ENCODE peak calls at places on chromosomes 16 and 17, in four cellular contexts. One of them, this sample, is unnamed.

GRCh38 chr16:8760021-8760420 is 37.4 kb downstream of the TMEM186 start:
- DNase-seq in tibial nerve: no peak
- DNase-seq in NB4: peak
- DNase-seq in Peyer's patch: no peak
- DNase-seq in this sample: no peak

GRCh38 chr17:44830359-44831269 is 527 bp upstream of the GJC1 start:
- DNase-seq in tibial nerve: no peak
- DNase-seq in NB4: no peak
- DNase-seq in Peyer's patch: no peak
- DNase-seq in this sample: peak

GRCh38 chr16:22815863-22816262 is 1.9 kb downstream of the HS3ST2 start:
- DNase-seq in tibial nerve: no peak
- DNase-seq in NB4: no peak
- DNase-seq in Peyer's patch: no peak
- DNase-seq in this sample: no peak

GRCh38 chr16:13378151-13378550 is 476.8 kb downstream of the SHISA9 start:
- DNase-seq in tibial nerve: no peak
- DNase-seq in NB4: no peak
- DNase-seq in Peyer's patch: no peak
- DNase-seq in this sample: no peak

GRCh38 chr17:79082311-79083190 is 7.9 kb downstream of the ENGASE start:
- DNase-seq in tibial nerve: peak
- DNase-seq in NB4: peak
- DNase-seq in Peyer's patch: no peak
- DNase-seq in this sample: peak

GRCh38 chr16:86243571-86244154 is 266.7 kb upstream of the FOXF1 start:
- DNase-seq in tibial nerve: no peak
- DNase-seq in NB4: no peak
- DNase-seq in Peyer's patch: peak
- DNase-seq in this sample: no peak

GRCh38 chr17:7894226-7894625 is 5.6 kb downstream of the CHD3 start:
- DNase-seq in tibial nerve: no peak
- DNase-seq in NB4: no peak
- DNase-seq in Peyer's patch: no peak
- DNase-seq in this sample: no peak

GRCh38 chr16:77374384-77374783 is 60.5 kb downstream of the ADAMTS18 start:
- DNase-seq in tibial nerve: no peak
- DNase-seq in NB4: no peak
- DNase-seq in Peyer's patch: no peak
- DNase-seq in this sample: no peak

DNA sequence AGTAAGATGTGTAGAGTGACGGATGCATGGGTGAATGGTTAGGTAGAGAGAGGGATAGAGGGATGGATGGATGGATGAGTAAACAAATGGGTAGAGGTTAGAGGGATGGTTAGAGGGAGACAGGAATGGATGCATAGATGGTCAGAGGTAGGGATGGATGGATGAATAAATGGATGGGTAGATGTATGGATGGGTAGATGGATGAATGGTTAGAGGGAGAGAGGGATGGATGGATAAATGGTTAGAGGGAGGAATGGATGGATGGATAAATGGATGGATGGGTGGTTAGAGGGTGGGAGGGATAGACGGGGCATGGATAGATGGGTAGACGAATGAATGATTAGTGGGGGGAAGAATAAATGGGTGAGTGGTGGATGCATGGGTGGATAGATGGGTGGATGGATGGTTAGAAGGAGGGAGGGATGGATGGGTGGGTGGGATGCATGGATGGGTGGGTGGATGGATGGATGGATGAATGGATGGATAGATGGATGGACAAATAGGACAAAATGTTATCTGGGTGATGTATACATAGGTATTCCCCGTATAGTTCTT is 29.2 kb upstream of the SNN start:
- DNase-seq in tibial nerve: no peak
- DNase-seq in NB4: no peak
- DNase-seq in Peyer's patch: no peak
- DNase-seq in this sample: no peak
- TF ChIP-seq CTCF in tibial nerve: no peak
- TF ChIP-seq CTCF in NB4: no peak
- TF ChIP-seq CTCF in Peyer's patch: no peak
- TF ChIP-seq CTCF in this sample: no peak

DNA sequence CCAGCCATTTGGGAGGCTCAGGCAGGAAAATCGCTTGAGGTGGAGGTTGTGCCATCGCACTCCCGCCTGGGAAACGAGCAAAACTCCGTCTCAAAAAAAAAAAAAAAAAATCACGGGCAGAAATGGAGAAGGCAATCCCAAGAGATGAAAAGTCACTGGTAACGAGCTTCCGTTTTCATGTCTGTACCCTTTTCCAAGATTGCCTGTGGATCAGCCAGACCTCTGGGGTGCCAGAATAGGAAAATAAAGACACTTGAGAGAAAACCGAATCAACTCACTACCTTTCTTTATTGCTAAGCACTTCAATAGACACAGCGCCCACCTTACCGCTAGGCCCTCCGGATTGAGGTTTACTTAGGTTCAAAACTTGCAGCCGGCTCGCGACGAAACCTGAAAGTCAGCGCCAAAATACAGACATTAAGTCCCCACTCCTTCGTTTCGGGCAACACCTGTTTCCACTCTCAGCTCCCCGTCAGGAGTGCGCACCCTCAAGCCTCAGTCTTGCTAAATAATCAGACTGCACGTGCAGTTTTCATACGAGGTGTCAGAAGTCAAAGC is 970 bp upstream of the TRAF7 start:
- DNase-seq in tibial nerve: no peak
- DNase-seq in NB4: no peak
- DNase-seq in Peyer's patch: peak
- DNase-seq in this sample: no peak
- H3K4me3 ChIP-seq in tibial nerve: peak
- H3K4me3 ChIP-seq in NB4: peak
- H3K4me3 ChIP-seq in Peyer's patch: peak
- H3K4me3 ChIP-seq in this sample: peak

DNA sequence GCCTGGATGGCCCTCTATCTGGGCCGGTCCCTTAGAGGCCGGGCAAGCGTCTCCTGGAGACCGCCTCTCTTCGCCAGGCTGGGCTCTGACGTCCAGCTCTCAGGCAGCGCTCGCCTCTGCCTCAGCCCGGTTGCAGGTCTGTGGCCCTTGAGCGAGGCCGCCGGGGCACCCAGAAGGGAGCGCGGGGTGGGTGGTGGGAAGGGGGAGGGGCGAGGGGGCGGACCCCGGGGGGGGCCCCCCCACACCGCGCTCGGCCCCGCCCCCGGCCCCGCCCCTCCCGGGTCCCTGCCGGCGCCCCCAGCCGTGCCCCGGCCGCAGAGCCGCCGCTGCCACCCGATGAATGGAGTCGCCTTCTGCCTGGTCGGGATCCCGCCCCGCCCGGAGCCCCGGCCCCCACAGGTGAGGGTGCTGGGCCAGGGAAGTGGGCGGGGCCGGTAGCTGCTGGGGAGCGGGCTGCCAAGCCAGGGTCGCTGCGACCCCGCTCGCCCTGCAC is at the start of gene ARHGAP23:
- DNase-seq in tibial nerve: no peak
- DNase-seq in NB4: peak
- DNase-seq in Peyer's patch: peak
- DNase-seq in this sample: peak
- TF ChIP-seq POLR2A in tibial nerve: peak
- TF ChIP-seq POLR2A in NB4: peak
- TF ChIP-seq POLR2A in Peyer's patch: no peak
- TF ChIP-seq POLR2A in this sample: peak

GRCh38 chr16:351804-352520 is 561 bp downstream of the AXIN1 start:
- DNase-seq in tibial nerve: no peak
- DNase-seq in NB4: no peak
- DNase-seq in Peyer's patch: no peak
- DNase-seq in this sample: peak

GRCh38 chr16:354286-354881 is 1.9 kb upstream of the AXIN1 start:
- DNase-seq in tibial nerve: no peak
- DNase-seq in NB4: no peak
- DNase-seq in Peyer's patch: no peak
- DNase-seq in this sample: no peak

GRCh38 chr16:354971-355441 is 2.5 kb upstream of the AXIN1 start:
- DNase-seq in tibial nerve: no peak
- DNase-seq in NB4: no peak
- DNase-seq in Peyer's patch: no peak
- DNase-seq in this sample: no peak

GRCh38 chr16:353404-354285 is 1.1 kb upstream of the AXIN1 start:
- DNase-seq in tibial nerve: no peak
- DNase-seq in NB4: no peak
- DNase-seq in Peyer's patch: no peak
- DNase-seq in this sample: no peak

DNA sequence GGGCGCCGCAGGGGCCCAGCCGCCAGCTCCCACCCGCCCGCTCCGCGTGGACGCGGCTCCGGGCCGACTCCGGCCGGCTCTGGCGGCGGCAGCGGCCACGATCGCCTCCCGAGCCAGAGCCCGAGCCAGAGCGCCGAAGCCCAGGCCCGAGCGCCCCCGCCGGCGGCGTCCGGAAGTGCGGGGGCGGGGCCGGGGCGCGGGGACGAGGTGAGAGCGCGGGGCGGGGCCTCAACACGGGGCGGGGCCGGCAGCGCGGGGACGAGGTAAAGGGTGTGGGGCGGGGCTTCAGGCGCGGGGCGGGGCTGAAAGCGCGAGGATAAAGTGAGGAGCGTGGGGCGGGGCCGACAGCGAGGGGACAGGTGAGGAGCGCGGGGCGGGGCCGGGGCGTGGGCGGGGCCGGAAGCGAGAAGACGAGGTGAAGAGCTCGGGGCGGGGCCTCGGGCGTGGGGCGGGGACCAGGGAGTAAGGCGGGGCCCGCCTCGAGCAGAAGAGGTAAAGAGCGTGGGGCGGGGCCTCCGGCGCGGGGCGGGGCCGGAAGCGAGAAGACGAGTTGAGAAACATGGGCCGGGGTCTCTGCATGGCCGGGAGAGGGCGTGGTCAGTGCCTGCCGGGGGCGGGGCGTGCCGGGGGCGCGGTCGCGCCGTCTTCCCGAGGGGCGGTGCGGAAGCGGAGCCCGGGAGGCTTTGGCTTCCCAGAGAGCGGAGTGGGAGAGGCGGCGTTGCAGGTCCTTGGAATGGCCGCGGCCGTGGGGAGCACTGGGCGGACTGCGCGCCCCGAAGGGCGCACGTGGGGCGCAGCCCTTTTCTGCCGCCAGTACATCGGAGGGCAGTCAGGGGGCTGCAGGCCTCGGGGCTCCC is at the start of gene AXIN1:
- DNase-seq in tibial nerve: peak
- DNase-seq in NB4: peak
- DNase-seq in Peyer's patch: peak
- DNase-seq in this sample: peak
- TF ChIP-seq CTCF in tibial nerve: peak
- TF ChIP-seq CTCF in NB4: no peak
- TF ChIP-seq CTCF in Peyer's patch: peak
- TF ChIP-seq CTCF in this sample: no peak